ENCODE peak calls at places on chromosomes 7 and 10, in four cellular contexts. I, M, T and Q are unnamed samples.
A peak's percentile ranks its signal among the peaks of the same experiment; 100 is the strongest.

GRCh38 chr10:60645928-60646433 is 132.3 kb upstream of the CDK1 start:
- DNase-seq in T (no peak), I (no peak), M (no peak), Q (no peak)

GRCh38 chr10:63083904-63084689 is 49.0 kb upstream of the NRBF2 start:
- DNase-seq in M (peak; percentile 72), I (peak; percentile 74), T (peak; percentile 14), Q (peak; percentile 65)

GRCh38 chr10:103470755-103471653 is 8.0 kb downstream of the CALHM3 start:
- DNase-seq in T (peak; percentile 54), I (no peak), M (no peak), Q (no peak)

GRCh38 chr7:90262438-90262837 is 17.5 kb downstream of the CFAP69 start:
- DNase-seq in T (no peak), I (peak; percentile 19), M (no peak), Q (no peak)

GRCh38 chr10:97612386-97612785 is 20.9 kb downstream of the MORN4 start:
- DNase-seq in I (peak; percentile 41), T (no peak), M (peak; percentile 33), Q (no peak)

GRCh38 chr10:44647877-44648542 is 263.1 kb upstream of the CXCL12 start:
- DNase-seq in T (no peak), I (no peak), M (no peak), Q (peak; percentile 67)

GRCh38 chr7:17095001-17095574 is 203.4 kb upstream of the AHR start:
- DNase-seq in I (no peak), T (no peak), M (no peak), Q (peak; percentile 8)

GRCh38 chr10:14583967-14584366 is 190.7 kb downstream of the FAM107B start:
- DNase-seq in I (no peak), M (no peak), T (no peak), Q (no peak)

GRCh38 chr7:140342732-140343514 is 55.4 kb downstream of the SLC37A3 start:
- DNase-seq in I (peak; percentile 64), T (peak; percentile 18), M (peak; percentile 74), Q (no peak)

GRCh38 chr10:96975083-96975482 is 143.0 kb downstream of the LCOR start:
- DNase-seq in T (no peak), I (no peak), M (no peak), Q (no peak)

GRCh38 chr10:74852406-74852805 is 26.0 kb downstream of the KAT6B start:
- DNase-seq in M (no peak), T (no peak), I (no peak), Q (no peak)

GRCh38 chr10:69845574-69846251 is 44.0 kb downstream of the COL13A1 start:
- DNase-seq in I (no peak), T (peak; percentile 61), M (peak; percentile 46), Q (no peak)

GRCh38 chr10:120475844-120476791 is 19.1 kb downstream of the PLPP4 start:
- DNase-seq in T (no peak), I (no peak), M (no peak), Q (no peak)

GRCh38 chr7:156005202-156005821 is 193.0 kb upstream of the SHH start:
- DNase-seq in I (no peak), M (no peak), T (no peak), Q (no peak)

GRCh38 chr10:79127151-79127961 is 58.6 kb downstream of the ZMIZ1 start:
- DNase-seq in M (peak; percentile 52), I (peak; percentile 54), T (peak; percentile 72), Q (no peak)

GRCh38 chr10:116111483-116112095 is 161.4 kb downstream of the GFRA1 start:
- DNase-seq in I (no peak), T (no peak), M (no peak), Q (no peak)

GRCh38 chr10:73218466-73219191 is 28.4 kb downstream of the DNAJC9 start:
- DNase-seq in I (peak; percentile 14), T (no peak), M (peak; percentile 14), Q (no peak)

GRCh38 chr7:155533120-155533826 is 13.1 kb downstream of the CNPY1 start:
- DNase-seq in M (peak; percentile 27), I (peak; percentile 54), T (no peak), Q (no peak)

GRCh38 chr7:31146026-31146425 is 93.9 kb downstream of the ADCYAP1R1 start:
- DNase-seq in T (no peak), I (no peak), M (no peak), Q (no peak)

GRCh38 chr7:24213311-24213710 is 70.7 kb upstream of the NPY start:
- DNase-seq in T (no peak), M (peak; percentile 44), I (no peak), Q (no peak)

GRCh38 chr7:17233643-17234397 is 64.6 kb upstream of the AHR start:
- DNase-seq in I (no peak), M (no peak), T (no peak), Q (no peak)

GRCh38 chr10:15813415-15813814 is 46.9 kb downstream of the MINDY3 start:
- DNase-seq in T (no peak), I (no peak), M (no peak), Q (no peak)

GRCh38 chr7:111919690-111920179 is 286.5 kb downstream of the DOCK4 start:
- DNase-seq in T (no peak), M (no peak), I (no peak), Q (peak; percentile 23)

DNA sequence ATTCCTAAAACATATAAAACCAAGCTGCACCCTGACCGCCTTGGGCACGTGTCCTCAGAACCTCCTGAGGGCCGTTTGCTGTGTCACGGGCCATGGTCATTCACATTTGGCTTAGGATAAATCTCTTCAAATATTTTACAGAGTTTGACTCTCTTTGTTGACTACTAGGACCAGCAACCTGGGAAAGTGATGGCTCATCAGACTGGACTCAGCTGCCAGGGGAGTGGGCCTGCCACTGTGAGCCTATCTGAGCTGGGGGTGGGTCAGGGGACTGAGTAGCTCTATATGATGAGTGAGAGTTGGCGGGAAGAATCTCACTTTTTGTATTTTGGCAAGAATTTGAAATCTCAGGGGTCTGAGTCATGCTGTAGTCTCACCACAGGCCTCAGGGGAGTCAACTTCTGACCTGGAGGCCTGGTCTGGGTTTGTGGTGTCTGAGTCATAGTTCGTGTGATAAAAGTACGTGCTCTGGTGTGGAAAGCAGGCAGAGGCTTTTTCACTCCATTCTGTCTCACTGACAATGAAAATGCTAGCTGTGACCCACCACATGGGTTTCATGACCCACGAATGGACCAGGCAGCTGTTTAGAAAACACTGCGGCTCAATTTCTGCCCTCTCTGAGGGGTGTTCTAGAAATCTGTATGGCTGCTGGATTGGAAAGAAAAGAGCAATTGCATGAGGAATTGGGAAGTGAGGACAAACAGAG is 4.2 kb upstream of the UPP1 start:
- DNase-seq in I (no peak), M (no peak), T (peak; percentile 40), Q (peak; percentile 99)
- H3K4me3 ChIP-seq in I (no peak overlapping the region), M (no peak overlapping the region), T (no peak overlapping the region), Q (no peak overlapping the region)

GRCh38 chr10:99658622-99659030 is 683 bp upstream of the ENTPD7 start:
- DNase-seq in I (peak; percentile 24), T (peak; percentile 25), M (peak; percentile 15), Q (no peak)

GRCh38 chr10:99659868-99660366 is 608 bp downstream of the ENTPD7 start:
- DNase-seq in I (no peak), M (no peak), T (no peak), Q (no peak)

GRCh38 chr10:99659031-99659867 is at the start of gene ENTPD7:
- DNase-seq in I (peak; percentile 99), M (peak; percentile 99), T (peak; percentile 93), Q (peak; percentile 87)

GRCh38 chr10:99661370-99661749 is 2.1 kb downstream of the ENTPD7 start:
- DNase-seq in I (no peak), T (no peak), M (no peak), Q (peak; percentile 60)

DNA sequence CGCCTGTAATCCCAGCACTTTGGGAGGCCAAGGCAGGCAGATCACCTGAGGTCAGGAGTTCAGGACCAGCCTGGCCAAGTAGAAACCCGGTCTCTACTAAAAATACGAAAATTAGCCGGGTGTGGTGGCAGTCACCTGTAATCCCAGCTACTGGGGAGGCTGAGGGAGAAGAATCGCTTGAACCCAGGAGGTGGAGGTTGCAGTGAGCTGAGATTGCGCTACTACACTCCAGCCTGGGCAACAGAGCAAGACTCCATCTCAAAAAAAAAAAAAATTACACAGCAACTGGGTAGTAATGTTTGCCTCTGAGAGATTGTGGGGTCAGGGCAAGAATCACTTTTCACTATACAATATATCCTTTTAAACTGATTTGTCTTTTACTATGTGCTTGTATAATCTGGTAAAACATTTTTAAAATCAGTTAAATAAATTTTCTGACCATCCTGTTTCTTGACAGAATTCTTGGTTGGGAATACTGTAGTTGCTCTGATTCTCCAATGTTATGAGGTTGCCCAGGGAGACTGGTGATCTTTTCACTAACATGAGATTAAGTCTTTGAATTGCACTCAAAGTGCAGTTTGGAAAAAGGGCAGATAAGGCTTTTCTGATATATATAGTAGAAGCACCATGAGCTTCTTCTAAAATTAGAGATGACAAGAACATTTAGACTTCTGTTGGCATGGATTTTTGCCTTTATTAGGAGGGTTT is 1.5 kb downstream of the ENTPD7 start:
- DNase-seq in T (no peak), M (no peak), I (no peak), Q (no peak)
- H3K4me3 ChIP-seq in T (no peak overlapping the region), M (no peak overlapping the region), I (no peak overlapping the region), Q (no peak overlapping the region)

GRCh38 chr7:2523461-2523905 is 3.9 kb downstream of the LFNG start:
- DNase-seq in M (no peak), T (no peak), I (peak; percentile 81), Q (no peak)

GRCh38 chr7:2521341-2521745 is 1.8 kb downstream of the LFNG start:
- DNase-seq in I (peak; percentile 66), M (no peak), T (no peak), Q (no peak)

GRCh38 chr7:2520808-2521146 is 1.2 kb downstream of the LFNG start:
- DNase-seq in T (no peak), I (no peak), M (no peak), Q (no peak)

GRCh38 chr7:2522780-2523433 is 3.3 kb downstream of the LFNG start:
- DNase-seq in T (no peak), M (no peak), I (peak; percentile 88), Q (no peak)

GRCh38 chr7:2521952-2522591 is 2.5 kb downstream of the LFNG start:
- DNase-seq in T (peak; percentile 62), M (no peak), I (peak; percentile 47), Q (no peak)
- H3K4me3 ChIP-seq in T (peak overlapping the region; percentile 55), M (no peak overlapping the region), I (peak overlapping the region; percentile 74), Q (peak overlapping the region; percentile 65)

DNA sequence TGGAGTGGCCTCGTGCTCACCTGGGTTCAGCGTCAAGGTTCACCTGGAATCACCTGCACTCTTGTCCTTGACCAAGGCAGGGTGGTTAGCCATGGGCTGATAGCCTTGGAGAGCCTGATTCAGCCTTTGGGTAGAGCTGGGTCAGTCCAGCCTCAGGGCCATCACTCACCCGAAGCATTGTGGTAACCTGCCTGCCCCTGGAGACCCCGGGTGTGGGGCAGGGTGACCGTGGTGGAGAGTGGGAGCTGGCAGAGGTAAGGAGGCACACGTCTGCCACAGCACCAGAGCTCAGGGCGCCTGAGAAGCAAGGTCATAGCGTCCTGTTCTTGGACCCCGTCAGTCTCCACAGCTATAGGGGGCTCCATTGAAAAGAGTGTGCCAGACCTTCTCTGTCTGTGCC is 27.7 kb upstream of the WDFY4 start:
- DNase-seq in M (no peak), I (no peak), T (no peak), Q (no peak)
- H3K4me3 ChIP-seq in M (no peak overlapping the region), I (peak overlapping the region; percentile 45), T (no peak overlapping the region), Q (peak overlapping the region; percentile 49)